ENCODE peak calls at places on chromosomes 6 and 20, in five cellular contexts. One of them, this sample, is unnamed.

GRCh38 chr6:133977983-133978895 is 25.2 kb downstream of the TBPL1 start:
- DNase-seq in WERI-Rb-1: peak
- DNase-seq in adrenal gland: peak
- DNase-seq in heart left ventricle: no peak
- DNase-seq in esophagus squamous epithelium: no peak
- DNase-seq in this sample: no peak

GRCh38 chr6:40295251-40295949 is 291.8 kb downstream of the LRFN2 start:
- DNase-seq in WERI-Rb-1: no peak
- DNase-seq in esophagus squamous epithelium: no peak
- DNase-seq in heart left ventricle: no peak
- DNase-seq in adrenal gland: no peak
- DNase-seq in this sample: no peak

GRCh38 chr20:32966881-32967781 is 37.1 kb downstream of the SUN5 start:
- DNase-seq in WERI-Rb-1: no peak
- DNase-seq in heart left ventricle: no peak
- DNase-seq in esophagus squamous epithelium: no peak
- DNase-seq in adrenal gland: no peak
- DNase-seq in this sample: no peak

GRCh38 chr6:110103260-110103659 is 76.2 kb downstream of the WASF1 start:
- DNase-seq in esophagus squamous epithelium: no peak
- DNase-seq in heart left ventricle: no peak
- DNase-seq in adrenal gland: no peak
- DNase-seq in WERI-Rb-1: no peak
- DNase-seq in this sample: no peak

GRCh38 chr6:41191569-41191968 is 9.4 kb downstream of the TREML2 start:
- DNase-seq in adrenal gland: peak
- DNase-seq in heart left ventricle: peak
- DNase-seq in WERI-Rb-1: peak
- DNase-seq in esophagus squamous epithelium: no peak
- DNase-seq in this sample: no peak

GRCh38 chr6:44542401-44543116 is 155.1 kb downstream of the CDC5L start:
- DNase-seq in adrenal gland: peak
- DNase-seq in heart left ventricle: no peak
- DNase-seq in WERI-Rb-1: peak
- DNase-seq in esophagus squamous epithelium: no peak
- DNase-seq in this sample: no peak

GRCh38 chr6:15036690-15037245 is 209.1 kb upstream of the JARID2 start:
- DNase-seq in WERI-Rb-1: peak
- DNase-seq in adrenal gland: peak
- DNase-seq in heart left ventricle: peak
- DNase-seq in esophagus squamous epithelium: no peak
- DNase-seq in this sample: no peak

GRCh38 chr6:26322645-26323482 is 42.1 kb upstream of the BTN3A2 start:
- DNase-seq in adrenal gland: peak
- DNase-seq in WERI-Rb-1: peak
- DNase-seq in esophagus squamous epithelium: no peak
- DNase-seq in heart left ventricle: no peak
- DNase-seq in this sample: no peak

DNA sequence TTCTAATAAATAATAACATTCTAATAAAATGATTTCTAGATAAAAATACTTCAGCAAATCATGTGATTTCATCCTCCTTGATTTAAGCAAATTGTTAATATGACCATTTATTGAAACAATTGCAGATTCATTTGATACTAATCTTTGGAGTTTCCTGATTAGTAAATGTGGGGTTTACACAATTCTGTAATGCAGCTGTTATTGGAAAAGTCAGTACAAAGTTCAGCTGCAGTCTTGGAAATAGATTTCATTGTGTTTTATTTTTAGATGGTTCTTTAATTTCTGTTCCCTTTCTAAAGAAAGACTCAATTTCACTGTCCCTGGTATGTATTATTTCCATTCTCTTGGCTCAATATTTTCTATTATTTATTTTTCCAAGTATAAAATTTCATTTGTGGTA is 342.0 kb downstream of the TBC1D32 start:
- DNase-seq in esophagus squamous epithelium: no peak
- DNase-seq in adrenal gland: no peak
- DNase-seq in heart left ventricle: no peak
- DNase-seq in WERI-Rb-1: no peak
- DNase-seq in this sample: no peak
- TF ChIP-seq CTCF in esophagus squamous epithelium: no peak
- TF ChIP-seq CTCF in adrenal gland: no peak
- TF ChIP-seq CTCF in heart left ventricle: no peak
- TF ChIP-seq CTCF in WERI-Rb-1: no peak
- TF ChIP-seq CTCF in this sample: no peak

GRCh38 chr6:85451586-85452306 is 1.9 kb downstream of the NT5E start:
- DNase-seq in heart left ventricle: no peak
- DNase-seq in WERI-Rb-1: no peak
- DNase-seq in adrenal gland: no peak
- DNase-seq in esophagus squamous epithelium: no peak
- DNase-seq in this sample: no peak

GRCh38 chr6:85452441-85452881 is 2.6 kb downstream of the NT5E start:
- DNase-seq in adrenal gland: no peak
- DNase-seq in heart left ventricle: no peak
- DNase-seq in WERI-Rb-1: no peak
- DNase-seq in esophagus squamous epithelium: no peak
- DNase-seq in this sample: no peak

GRCh38 chr6:85450578-85450884 is 648 bp downstream of the NT5E start:
- DNase-seq in WERI-Rb-1: no peak
- DNase-seq in esophagus squamous epithelium: no peak
- DNase-seq in heart left ventricle: no peak
- DNase-seq in adrenal gland: no peak
- DNase-seq in this sample: no peak

GRCh38 chr6:85453490-85453889 is 3.6 kb downstream of the NT5E start:
- DNase-seq in WERI-Rb-1: no peak
- DNase-seq in heart left ventricle: no peak
- DNase-seq in adrenal gland: no peak
- DNase-seq in esophagus squamous epithelium: no peak
- DNase-seq in this sample: no peak

GRCh38 chr6:85453052-85453451 is 3.2 kb downstream of the NT5E start:
- DNase-seq in adrenal gland: no peak
- DNase-seq in WERI-Rb-1: no peak
- DNase-seq in heart left ventricle: no peak
- DNase-seq in esophagus squamous epithelium: no peak
- DNase-seq in this sample: no peak
- H3K4me3 ChIP-seq in adrenal gland: no peak
- H3K4me3 ChIP-seq in WERI-Rb-1: no peak
- H3K4me3 ChIP-seq in heart left ventricle: no peak
- H3K4me3 ChIP-seq in esophagus squamous epithelium: no peak
- H3K4me3 ChIP-seq in this sample: peak

GRCh38 chr20:22578221-22579118 is 5.9 kb downstream of the FOXA2 start:
- DNase-seq in adrenal gland: no peak
- DNase-seq in heart left ventricle: no peak
- DNase-seq in esophagus squamous epithelium: no peak
- DNase-seq in WERI-Rb-1: no peak
- DNase-seq in this sample: no peak
- TF ChIP-seq CTCF in adrenal gland: no peak
- TF ChIP-seq CTCF in heart left ventricle: no peak
- TF ChIP-seq CTCF in esophagus squamous epithelium: no peak
- TF ChIP-seq CTCF in WERI-Rb-1: no peak
- TF ChIP-seq CTCF in this sample: no peak

GRCh38 chr20:49281913-49282467 is 4.1 kb upstream of the ZNFX1 start:
- DNase-seq in heart left ventricle: no peak
- DNase-seq in esophagus squamous epithelium: no peak
- DNase-seq in WERI-Rb-1: no peak
- DNase-seq in adrenal gland: no peak
- DNase-seq in this sample: no peak
- H3K4me3 ChIP-seq in heart left ventricle: no peak
- H3K4me3 ChIP-seq in esophagus squamous epithelium: no peak
- H3K4me3 ChIP-seq in WERI-Rb-1: no peak
- H3K4me3 ChIP-seq in adrenal gland: no peak
- H3K4me3 ChIP-seq in this sample: no peak

GRCh38 chr6:4256969-4257368 is 121.6 kb upstream of the ECI2 start:
- DNase-seq in heart left ventricle: no peak
- DNase-seq in adrenal gland: no peak
- DNase-seq in WERI-Rb-1: no peak
- DNase-seq in esophagus squamous epithelium: no peak
- DNase-seq in this sample: no peak

GRCh38 chr6:4258733-4259132 is 123.4 kb upstream of the ECI2 start:
- DNase-seq in heart left ventricle: no peak
- DNase-seq in adrenal gland: no peak
- DNase-seq in esophagus squamous epithelium: no peak
- DNase-seq in WERI-Rb-1: no peak
- DNase-seq in this sample: no peak

GRCh38 chr6:4250645-4251044 is 115.3 kb upstream of the ECI2 start:
- DNase-seq in adrenal gland: no peak
- DNase-seq in heart left ventricle: no peak
- DNase-seq in esophagus squamous epithelium: no peak
- DNase-seq in WERI-Rb-1: no peak
- DNase-seq in this sample: no peak

GRCh38 chr6:4259391-4259790 is 124.0 kb upstream of the ECI2 start:
- DNase-seq in adrenal gland: no peak
- DNase-seq in esophagus squamous epithelium: no peak
- DNase-seq in WERI-Rb-1: no peak
- DNase-seq in heart left ventricle: no peak
- DNase-seq in this sample: no peak

DNA sequence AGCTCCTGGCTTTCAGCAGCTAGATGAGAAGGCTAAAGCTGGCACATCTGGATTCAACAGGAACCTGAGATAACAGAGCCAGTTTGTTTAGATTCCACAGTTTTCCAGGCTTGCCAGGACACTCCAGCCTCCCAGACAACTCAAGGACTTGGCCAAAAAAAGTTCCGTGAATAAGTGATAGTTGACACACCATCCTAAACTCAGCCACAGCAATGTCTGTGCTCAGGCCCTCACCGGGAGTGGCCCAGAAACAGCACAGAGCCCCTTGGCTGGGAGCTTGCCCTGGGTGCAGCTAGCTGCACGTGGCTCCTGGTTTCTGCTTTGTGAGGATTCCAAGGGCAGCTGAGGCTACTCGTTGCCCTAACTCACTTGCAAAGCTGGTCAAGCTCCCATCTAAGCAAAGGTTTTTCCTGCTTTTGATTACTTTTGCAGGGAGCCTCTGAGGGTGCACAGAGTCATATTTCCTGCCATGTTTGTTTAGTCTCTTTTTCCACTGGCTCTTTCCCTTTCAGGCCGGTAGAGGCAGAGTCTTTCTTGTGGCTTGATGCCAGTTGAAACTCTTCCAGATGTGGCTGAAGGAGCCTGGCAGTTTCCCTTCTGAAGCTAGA is 118.3 kb upstream of the ECI2 start:
- DNase-seq in WERI-Rb-1: no peak
- DNase-seq in heart left ventricle: peak
- DNase-seq in adrenal gland: peak
- DNase-seq in esophagus squamous epithelium: no peak
- DNase-seq in this sample: no peak
- TF ChIP-seq CTCF in WERI-Rb-1: no peak
- TF ChIP-seq CTCF in heart left ventricle: peak
- TF ChIP-seq CTCF in adrenal gland: peak
- TF ChIP-seq CTCF in esophagus squamous epithelium: peak
- TF ChIP-seq CTCF in this sample: peak

GRCh38 chr20:61564628-61565027 is 312.6 kb downstream of the CDH4 start:
- DNase-seq in heart left ventricle: no peak
- DNase-seq in adrenal gland: no peak
- DNase-seq in WERI-Rb-1: no peak
- DNase-seq in esophagus squamous epithelium: no peak
- DNase-seq in this sample: no peak

GRCh38 chr20:61569836-61570235 is 317.8 kb downstream of the CDH4 start:
- DNase-seq in esophagus squamous epithelium: no peak
- DNase-seq in heart left ventricle: no peak
- DNase-seq in adrenal gland: no peak
- DNase-seq in WERI-Rb-1: no peak
- DNase-seq in this sample: no peak

GRCh38 chr20:61567204-61567603 is 315.1 kb downstream of the CDH4 start:
- DNase-seq in heart left ventricle: no peak
- DNase-seq in WERI-Rb-1: no peak
- DNase-seq in adrenal gland: no peak
- DNase-seq in esophagus squamous epithelium: no peak
- DNase-seq in this sample: no peak

GRCh38 chr20:61565791-61566190 is 313.7 kb downstream of the CDH4 start:
- DNase-seq in esophagus squamous epithelium: no peak
- DNase-seq in adrenal gland: no peak
- DNase-seq in WERI-Rb-1: no peak
- DNase-seq in heart left ventricle: no peak
- DNase-seq in this sample: no peak

GRCh38 chr20:61566691-61567090 is 314.6 kb downstream of the CDH4 start:
- DNase-seq in adrenal gland: no peak
- DNase-seq in heart left ventricle: no peak
- DNase-seq in WERI-Rb-1: no peak
- DNase-seq in esophagus squamous epithelium: no peak
- DNase-seq in this sample: no peak
- H3K4me3 ChIP-seq in adrenal gland: no peak
- H3K4me3 ChIP-seq in heart left ventricle: no peak
- H3K4me3 ChIP-seq in WERI-Rb-1: no peak
- H3K4me3 ChIP-seq in esophagus squamous epithelium: no peak
- H3K4me3 ChIP-seq in this sample: no peak

GRCh38 chr6:17505062-17505476 is 95.0 kb upstream of the FAM8A1 start:
- DNase-seq in heart left ventricle: no peak
- DNase-seq in WERI-Rb-1: no peak
- DNase-seq in adrenal gland: no peak
- DNase-seq in esophagus squamous epithelium: no peak
- DNase-seq in this sample: no peak
- TF ChIP-seq CTCF in heart left ventricle: no peak
- TF ChIP-seq CTCF in WERI-Rb-1: peak
- TF ChIP-seq CTCF in adrenal gland: no peak
- TF ChIP-seq CTCF in esophagus squamous epithelium: peak
- TF ChIP-seq CTCF in this sample: no peak

GRCh38 chr20:38342196-38342595 is 4.1 kb upstream of the LBP start:
- DNase-seq in WERI-Rb-1: no peak
- DNase-seq in heart left ventricle: no peak
- DNase-seq in adrenal gland: no peak
- DNase-seq in esophagus squamous epithelium: no peak
- DNase-seq in this sample: no peak

GRCh38 chr20:38343798-38344701 is 2.2 kb upstream of the LBP start:
- DNase-seq in adrenal gland: no peak
- DNase-seq in esophagus squamous epithelium: no peak
- DNase-seq in WERI-Rb-1: no peak
- DNase-seq in heart left ventricle: no peak
- DNase-seq in this sample: no peak

GRCh38 chr20:38345643-38346042 is 639 bp upstream of the LBP start:
- DNase-seq in esophagus squamous epithelium: no peak
- DNase-seq in heart left ventricle: no peak
- DNase-seq in adrenal gland: no peak
- DNase-seq in WERI-Rb-1: no peak
- DNase-seq in this sample: no peak

GRCh38 chr20:38342716-38343106 is 3.6 kb upstream of the LBP start:
- DNase-seq in WERI-Rb-1: no peak
- DNase-seq in adrenal gland: no peak
- DNase-seq in heart left ventricle: no peak
- DNase-seq in esophagus squamous epithelium: no peak
- DNase-seq in this sample: no peak

GRCh38 chr20:38343107-38343797 is 3.0 kb upstream of the LBP start:
- DNase-seq in heart left ventricle: no peak
- DNase-seq in WERI-Rb-1: no peak
- DNase-seq in esophagus squamous epithelium: no peak
- DNase-seq in adrenal gland: peak
- DNase-seq in this sample: no peak
- H3K4me3 ChIP-seq in heart left ventricle: no peak
- H3K4me3 ChIP-seq in WERI-Rb-1: no peak
- H3K4me3 ChIP-seq in esophagus squamous epithelium: no peak
- H3K4me3 ChIP-seq in adrenal gland: no peak
- H3K4me3 ChIP-seq in this sample: peak

GRCh38 chr6:161369339-161369738 is 95.5 kb upstream of the AGPAT4 start:
- DNase-seq in heart left ventricle: no peak
- DNase-seq in esophagus squamous epithelium: no peak
- DNase-seq in WERI-Rb-1: no peak
- DNase-seq in adrenal gland: peak
- DNase-seq in this sample: no peak
- TF ChIP-seq CTCF in heart left ventricle: no peak
- TF ChIP-seq CTCF in esophagus squamous epithelium: no peak
- TF ChIP-seq CTCF in WERI-Rb-1: no peak
- TF ChIP-seq CTCF in adrenal gland: no peak
- TF ChIP-seq CTCF in this sample: no peak

GRCh38 chr6:108591040-108591816 is 30.5 kb downstream of the FOXO3 start:
- DNase-seq in adrenal gland: no peak
- DNase-seq in heart left ventricle: no peak
- DNase-seq in WERI-Rb-1: no peak
- DNase-seq in esophagus squamous epithelium: no peak
- DNase-seq in this sample: no peak
- H3K4me3 ChIP-seq in adrenal gland: no peak
- H3K4me3 ChIP-seq in heart left ventricle: no peak
- H3K4me3 ChIP-seq in WERI-Rb-1: no peak
- H3K4me3 ChIP-seq in esophagus squamous epithelium: no peak
- H3K4me3 ChIP-seq in this sample: no peak

This sample was measured in ascending aorta.